ENCODE peak calls at places on chromosome 14, in four cellular contexts. W, M, E and B are unnamed samples.

GRCh38 chr14:73239463-73240241 is 2.3 kb downstream of the PAPLN start:
- DNase-seq in W (peak; percentile 26), M (no peak), E (peak; percentile 66), B (no peak)

GRCh38 chr14:34356267-34356660 is 105.8 kb downstream of the SPTSSA start:
- DNase-seq in W (no peak), M (no peak), E (no peak), B (no peak)

GRCh38 chr14:22456421-22456820 is 132.6 kb downstream of the DAD1 start:
- DNase-seq in W (no peak), M (no peak), E (no peak), B (no peak)

GRCh38 chr14:94426526-94426925 is 26.1 kb downstream of the SERPINA11 start:
- DNase-seq in W (no peak), M (no peak), E (no peak), B (no peak)

GRCh38 chr14:22540811-22541360 is 48.1 kb downstream of the DAD1 start:
- DNase-seq in W (no peak), M (no peak), E (no peak), B (no peak)

GRCh38 chr14:52112336-52113018 is 43.6 kb upstream of the NID2 start:
- DNase-seq in W (peak; percentile 38), M (no peak), E (no peak), B (no peak)

GRCh38 chr14:75880512-75880911 is 101.3 kb downstream of the TGFB3 start:
- DNase-seq in W (no peak), M (no peak), E (no peak), B (no peak)

GRCh38 chr14:21476526-21476924 is 234 bp downstream of the RAB2B start:
- DNase-seq in W (no peak), M (peak; percentile 90), E (peak; percentile 90), B (no peak)